ENCODE peak calls at places on chromosomes 1 and 21, in ten cellular contexts. Y is stimulated activated CD4-positive, alpha-beta T cell treated with anti-CD3 and anti-CD28 coated beads, Interleukin-1b, Interleukin-23, amount 100 ng/mL, for 4 hours; O is activated CD4-positive, CD25-positive, alpha-beta regulatory T cell treated with anti-CD3 and anti-CD28 coated beads, Interleukin-2, amount 50 U/mL, for 16 hours; B is stimulated activated CD8-positive, alpha-beta memory T cell treated with anti-CD3 and anti-CD28 coated beads, Interleukin-4, amount 100 ng/mL, for 4 hours; A is DMS153; R is ovary; I is pancreas; K is Jurkat, Clone E6-1; P is fibroblast of the conjunctiva; C is tibial artery. D is an unnamed sample.

GRCh38 chr1:94878329-94878728 is 48.6 kb downstream of the CNN3 start:
- DNase-seq in Y (no peak), O (no peak), B (no peak), A (no peak), R (no peak), I (no peak), K (no peak), P (no peak), C (no peak), D (no peak)

GRCh38 chr1:33930346-33931114 is 66.7 kb downstream of the HMGB4 start:
- DNase-seq in Y (no peak), O (no peak), B (no peak), A (no peak), R (no peak), I (no peak), K (no peak), P (no peak), C (no peak), D (no peak)

GRCh38 chr21:24705201-24705600 is 902.1 kb downstream of the MRPL39 start:
- DNase-seq in Y (no peak), O (no peak), B (no peak), A (no peak), R (no peak), I (no peak), K (no peak), P (no peak), C (no peak), D (no peak)

GRCh38 chr1:185376840-185377635 is 60.0 kb upstream of the IVNS1ABP start:
- DNase-seq in Y (no peak), O (no peak), B (no peak), A (no peak), R (no peak), I (no peak), K (no peak), P (no peak), C (no peak), D (no peak)

GRCh38 chr1:248736992-248737391 is 18.6 kb downstream of the LYPD8 start:
- DNase-seq in Y (no peak), O (no peak), B (no peak), A (no peak), R (no peak), I (no peak), K (no peak), P (no peak), C (no peak), D (no peak)

GRCh38 chr1:223712184-223712855 is at the start of gene CAPN2:
- DNase-seq in Y (peak), O (peak), B (no peak), A (peak), R (peak), I (peak), K (no peak), P (peak), C (peak), D (peak)

GRCh38 chr21:45590246-45590725 is 48.0 kb upstream of the SLC19A1 start:
- DNase-seq in Y (peak), O (peak), B (peak), A (no peak), R (peak), I (peak), K (no peak), P (peak), C (peak), D (no peak)

GRCh38 chr1:204714861-204715511 is 29.4 kb upstream of the LRRN2 start:
- DNase-seq in Y (no peak), O (no peak), B (no peak), A (no peak), R (no peak), I (no peak), K (no peak), P (no peak), C (no peak), D (no peak)

GRCh38 chr1:26811057-26811456 is 15.4 kb upstream of the ZDHHC18 start:
- DNase-seq in Y (no peak), O (no peak), B (no peak), A (no peak), R (no peak), I (no peak), K (no peak), P (no peak), C (no peak), D (no peak)

GRCh38 chr1:230320804-230321203 is 105.3 kb downstream of the PGBD5 start:
- DNase-seq in Y (no peak), O (no peak), B (no peak), A (no peak), R (no peak), I (no peak), K (no peak), P (no peak), C (no peak), D (no peak)

GRCh38 chr1:233453433-233454200 is 126.1 kb downstream of the MAP3K21 start:
- DNase-seq in Y (no peak), O (no peak), B (no peak), A (no peak), R (no peak), I (no peak), K (no peak), P (no peak), C (no peak), D (no peak)

GRCh38 chr1:93328809-93329477 is 16.8 kb upstream of the DR1 start:
- DNase-seq in Y (no peak), O (no peak), B (no peak), A (no peak), R (no peak), I (no peak), K (no peak), P (no peak), C (no peak), D (no peak)

GRCh38 chr21:44871576-44872265 is 1.8 kb downstream of the PTTG1IP start:
- DNase-seq in Y (no peak), O (no peak), B (no peak), A (no peak), R (peak), I (peak), K (no peak), P (peak), C (peak), D (peak)

GRCh38 chr1:208510192-208510952 is 266.2 kb upstream of the PLXNA2 start:
- DNase-seq in Y (no peak), O (no peak), B (no peak), A (no peak), R (no peak), I (no peak), K (no peak), P (peak), C (no peak), D (no peak)

GRCh38 chr1:217052196-217052595 is 329.0 kb upstream of the ESRRG start:
- DNase-seq in Y (no peak), O (no peak), B (no peak), A (no peak), R (no peak), I (no peak), K (no peak), P (no peak), C (no peak), D (no peak)

GRCh38 chr1:70247122-70247521 is 25.9 kb downstream of the SRSF11 start:
- DNase-seq in Y (no peak), O (no peak), B (no peak), A (no peak), R (no peak), I (no peak), K (no peak), P (no peak), C (no peak), D (no peak)

GRCh38 chr1:111778066-111778465 is 22.4 kb downstream of the DDX20 start:
- DNase-seq in Y (no peak), O (no peak), B (no peak), A (no peak), R (no peak), I (no peak), K (no peak), P (no peak), C (no peak), D (no peak)

GRCh38 chr1:204711103-204711946 is 25.8 kb upstream of the LRRN2 start:
- DNase-seq in Y (no peak), O (no peak), B (no peak), A (no peak), R (no peak), I (no peak), K (no peak), P (no peak), C (no peak), D (no peak)

GRCh38 chr1:171668372-171668771 is 15.9 kb upstream of the MYOC start:
- DNase-seq in Y (no peak), O (no peak), B (no peak), A (no peak), R (no peak), I (no peak), K (no peak), P (no peak), C (no peak), D (no peak)

GRCh38 chr1:42318601-42319000 is 16.4 kb downstream of the FOXJ3 start:
- DNase-seq in Y (no peak), O (no peak), B (no peak), A (no peak), R (no peak), I (no peak), K (no peak), P (peak), C (no peak), D (no peak)

GRCh38 chr21:43355925-43356289 is 71.0 kb downstream of the SIK1 start:
- DNase-seq in Y (no peak), O (no peak), B (no peak), A (peak), R (no peak), I (no peak), K (no peak), P (no peak), C (no peak), D (no peak)

GRCh38 chr1:86906419-86906818 is 7.5 kb downstream of the SELENOF start:
- DNase-seq in Y (no peak), O (no peak), B (no peak), A (peak), R (no peak), I (no peak), K (no peak), P (no peak), C (no peak), D (peak)

GRCh38 chr1:114524933-114525332 is 13.9 kb upstream of the TRIM33 start:
- DNase-seq in Y (no peak), O (no peak), B (no peak), A (no peak), R (no peak), I (no peak), K (no peak), P (no peak), C (no peak), D (no peak)

GRCh38 chr1:15825800-15826199 is 18.4 kb upstream of the UQCRHL start:
- DNase-seq in Y (no peak), O (no peak), B (no peak), A (no peak), R (no peak), I (no peak), K (no peak), P (no peak), C (no peak), D (no peak)

GRCh38 chr1:48765335-48765734 is 11.4 kb downstream of the BEND5 start:
- DNase-seq in Y (no peak), O (no peak), B (no peak), A (no peak), R (no peak), I (no peak), K (no peak), P (no peak), C (no peak), D (no peak)

GRCh38 chr1:235835226-235835625 is 31.5 kb downstream of the LYST start:
- DNase-seq in Y (no peak), O (no peak), B (no peak), A (no peak), R (peak), I (peak), K (no peak), P (no peak), C (peak), D (no peak)

GRCh38 chr1:7644906-7645750 is 126.0 kb upstream of the VAMP3 start:
- DNase-seq in Y (no peak), O (no peak), B (no peak), A (peak), R (peak), I (peak), K (no peak), P (no peak), C (no peak), D (no peak)

GRCh38 chr1:54876814-54877213 is 10.2 kb downstream of the DHCR24 start:
- DNase-seq in Y (no peak), O (no peak), B (no peak), A (no peak), R (no peak), I (no peak), K (no peak), P (no peak), C (no peak), D (no peak)

GRCh38 chr1:83632906-83633305 is 366.0 kb downstream of the TTLL7 start:
- DNase-seq in Y (no peak), O (no peak), B (no peak), A (no peak), R (no peak), I (no peak), K (no peak), P (no peak), C (no peak), D (no peak)

GRCh38 chr1:6127587-6128163 is 52.4 kb downstream of the CHD5 start:
- DNase-seq in Y (peak), O (peak), B (peak), A (peak), R (peak), I (peak), K (no peak), P (peak), C (no peak), D (peak)

GRCh38 chr1:9371391-9371935 is 78.8 kb downstream of the SPSB1 start:
- DNase-seq in Y (no peak), O (no peak), B (no peak), A (peak), R (peak), I (no peak), K (no peak), P (peak), C (peak), D (no peak)